ENCODE peak calls at places on chromosomes 2 and 18, in eight cellular contexts. J, B, M, V, S, U, K and O are unnamed samples.

GRCh38 chr2:11244091-11244826 is 89.0 kb downstream of the SLC66A3 start:
- DNase-seq in J (no peak), B (no peak), M (no peak), V (no peak), S (no peak), U (no peak), K (no peak), O (no peak)

GRCh38 chr18:74608681-74609080 is 11.0 kb downstream of the ZNF407 start:
- DNase-seq in J (no peak), B (no peak), M (no peak), V (no peak), S (no peak), U (no peak), K (no peak), O (no peak)

GRCh38 chr2:189633392-189633811 is 27.9 kb upstream of the ASNSD1 start:
- DNase-seq in J (no peak), B (peak; percentile 4), M (peak; percentile 10), V (no peak), S (no peak), U (peak; percentile 51), K (no peak), O (no peak)

GRCh38 chr2:12059616-12060441 is 313.4 kb downstream of the LPIN1 start:
- DNase-seq in J (no peak), B (no peak), M (peak; percentile 72), V (no peak), S (no peak), U (peak; percentile 61), K (no peak), O (no peak)

GRCh38 chr18:55861266-55861665 is 273.3 kb upstream of the TCF4 start:
- DNase-seq in J (no peak), B (no peak), M (no peak), V (no peak), S (no peak), U (peak; percentile 67), K (no peak), O (peak; percentile 10)

GRCh38 chr2:95087379-95087778 is 34.2 kb downstream of the MRPS5 start:
- DNase-seq in J (no peak), B (no peak), M (no peak), V (no peak), S (no peak), U (no peak), K (no peak), O (no peak)

GRCh38 chr18:5842653-5843052 is 52.7 kb downstream of the TMEM200C start:
- DNase-seq in J (no peak), B (no peak), M (no peak), V (no peak), S (no peak), U (no peak), K (no peak), O (no peak)

GRCh38 chr2:181780159-181781081 is 100.1 kb upstream of the NEUROD1 start:
- DNase-seq in J (no peak), B (no peak), M (no peak), V (no peak), S (no peak), U (no peak), K (no peak), O (no peak)

GRCh38 chr2:37454851-37455762 is 110.7 kb downstream of the QPCT start:
- DNase-seq in J (no peak), B (no peak), M (no peak), V (no peak), S (no peak), U (peak; percentile 91), K (no peak), O (no peak)

GRCh38 chr2:113996826-113997599 is 107.1 kb downstream of the ACTR3 start:
- DNase-seq in J (no peak), B (no peak), M (no peak), V (no peak), S (no peak), U (no peak), K (no peak), O (no peak)

GRCh38 chr2:229927817-229928321 is 5.6 kb downstream of the FBXO36 start:
- DNase-seq in J (no peak), B (no peak), M (peak; percentile 14), V (no peak), S (no peak), U (peak; percentile 59), K (no peak), O (no peak)

GRCh38 chr2:232870766-232871371 is 805 bp downstream of the SNORC start:
- DNase-seq in J (no peak), B (no peak), M (no peak), V (no peak), S (no peak), U (no peak), K (no peak), O (no peak)

GRCh38 chr2:39632871-39633270 is 32.8 kb upstream of the TMEM178A start:
- DNase-seq in J (no peak), B (no peak), M (peak; percentile 18), V (no peak), S (no peak), U (peak; percentile 93), K (no peak), O (no peak)

GRCh38 chr2:121214296-121214695 is 70.7 kb downstream of the TFCP2L1 start:
- DNase-seq in J (no peak), B (no peak), M (no peak), V (no peak), S (no peak), U (no peak), K (no peak), O (no peak)

GRCh38 chr2:38269421-38269820 is 107.7 kb downstream of the ATL2 start:
- DNase-seq in J (no peak), B (no peak), M (no peak), V (no peak), S (no peak), U (no peak), K (no peak), O (no peak)

GRCh38 chr18:59008302-59008974 is 131.2 kb upstream of the SEC11C start:
- DNase-seq in J (no peak), B (no peak), M (peak; percentile 57), V (no peak), S (no peak), U (peak; percentile 75), K (no peak), O (no peak)

GRCh38 chr2:31243053-31243452 is 9.1 kb downstream of the EHD3 start:
- DNase-seq in J (no peak), B (no peak), M (no peak), V (no peak), S (no peak), U (no peak), K (no peak), O (no peak)

GRCh38 chr2:74414913-74415761 is 6.3 kb downstream of the C2orf81 start:
- DNase-seq in J (no peak), B (no peak), M (no peak), V (no peak), S (peak; percentile 21), U (peak; percentile 16), K (no peak), O (no peak)

GRCh38 chr2:66495788-66496640 is 61.1 kb downstream of the MEIS1 start:
- DNase-seq in J (no peak), B (no peak), M (peak; percentile 85), V (no peak), S (no peak), U (peak; percentile 94), K (no peak), O (no peak)

GRCh38 chr2:163697846-163698637 is 37.8 kb downstream of the FIGN start:
- DNase-seq in J (no peak), B (no peak), M (no peak), V (no peak), S (no peak), U (no peak), K (no peak), O (no peak)

GRCh38 chr2:149701241-149701640 is 113.7 kb upstream of the MMADHC start:
- DNase-seq in J (no peak), B (no peak), M (no peak), V (no peak), S (no peak), U (no peak), K (no peak), O (no peak)

GRCh38 chr2:24304621-24305020 is 55.7 kb downstream of the ITSN2 start:
- DNase-seq in J (no peak), B (no peak), M (no peak), V (no peak), S (no peak), U (peak; percentile 32), K (no peak), O (no peak)

GRCh38 chr2:219026946-219027345 is 14.4 kb downstream of the CFAP65 start:
- DNase-seq in J (no peak), B (no peak), M (no peak), V (no peak), S (no peak), U (no peak), K (no peak), O (no peak)

GRCh38 chr2:133829686-133830085 is 261.4 kb upstream of the NCKAP5 start:
- DNase-seq in J (no peak), B (no peak), M (no peak), V (no peak), S (no peak), U (no peak), K (no peak), O (no peak)

GRCh38 chr2:31476511-31477171 is 62.1 kb upstream of the XDH start:
- DNase-seq in J (no peak), B (no peak), M (no peak), V (no peak), S (no peak), U (peak; percentile 51), K (no peak), O (no peak)

GRCh38 chr2:67581751-67582150 is 184.6 kb downstream of the ETAA1 start:
- DNase-seq in J (no peak), B (peak; percentile 4), M (no peak), V (no peak), S (no peak), U (no peak), K (no peak), O (peak; percentile 11)

GRCh38 chr2:209416913-209417312 is 6.9 kb upstream of the MAP2 start:
- DNase-seq in J (no peak), B (no peak), M (no peak), V (no peak), S (no peak), U (no peak), K (no peak), O (no peak)

GRCh38 chr2:43269706-43270105 is 43.3 kb upstream of the ZFP36L2 start:
- DNase-seq in J (no peak), B (no peak), M (peak; percentile 76), V (no peak), S (no peak), U (peak; percentile 93), K (no peak), O (no peak)

GRCh38 chr18:63379639-63379962 is 12.6 kb upstream of the KDSR start:
- DNase-seq in J (no peak), B (no peak), M (no peak), V (no peak), S (no peak), U (peak; percentile 38), K (no peak), O (no peak)

GRCh38 chr18:48946329-48946835 is 4.4 kb downstream of the SMAD7 start:
- DNase-seq in J (peak; percentile 86), B (no peak), M (peak; percentile 68), V (no peak), S (no peak), U (peak; percentile 75), K (no peak), O (peak; percentile 65)

GRCh38 chr2:2892892-2893291 is 484.7 kb downstream of the EIPR1 start:
- DNase-seq in J (no peak), B (no peak), M (no peak), V (no peak), S (no peak), U (no peak), K (no peak), O (no peak)

GRCh38 chr2:187324631-187325030 is 123.4 kb downstream of the CALCRL start:
- DNase-seq in J (no peak), B (no peak), M (no peak), V (no peak), S (no peak), U (no peak), K (no peak), O (no peak)

GRCh38 chr2:138827426-138828054 is 47.4 kb upstream of the NXPH2 start:
- DNase-seq in J (peak; percentile 65), B (peak; percentile 82), M (peak; percentile 84), V (no peak), S (no peak), U (peak; percentile 79), K (peak; percentile 5), O (peak; percentile 65)

GRCh38 chr2:69483696-69484095 is 46.5 kb upstream of the NFU1 start:
- DNase-seq in J (peak; percentile 92), B (no peak), M (no peak), V (no peak), S (no peak), U (no peak), K (no peak), O (no peak)